ENCODE peak calls at places on chromosomes 7 and 10, in four cellular contexts. One of them, this sample, is unnamed.

GRCh38 chr7:21305455-21306235 is 122.2 kb upstream of the SP4 start:
- DNase-seq in mammary epithelial cell: peak
- DNase-seq in activated T-cell treated with anti-CD3 and anti-CD28 coated beads for 1 hour: no peak
- DNase-seq in HEK293T: no peak
- DNase-seq in this sample: no peak

GRCh38 chr10:33330543-33331019 is 3.9 kb downstream of the NRP1 start:
- DNase-seq in mammary epithelial cell: peak
- DNase-seq in activated T-cell treated with anti-CD3 and anti-CD28 coated beads for 1 hour: peak
- DNase-seq in HEK293T: peak
- DNase-seq in this sample: peak

GRCh38 chr10:110376021-110376773 is 71.5 kb upstream of the SMNDC1 start:
- DNase-seq in mammary epithelial cell: no peak
- DNase-seq in activated T-cell treated with anti-CD3 and anti-CD28 coated beads for 1 hour: no peak
- DNase-seq in HEK293T: no peak
- DNase-seq in this sample: no peak

GRCh38 chr7:33981221-33981620 is 75.9 kb downstream of the BMPER start:
- DNase-seq in mammary epithelial cell: no peak
- DNase-seq in activated T-cell treated with anti-CD3 and anti-CD28 coated beads for 1 hour: no peak
- DNase-seq in HEK293T: no peak
- DNase-seq in this sample: no peak

GRCh38 chr10:22805304-22805703 is 90.9 kb upstream of the PIP4K2A start:
- DNase-seq in mammary epithelial cell: no peak
- DNase-seq in activated T-cell treated with anti-CD3 and anti-CD28 coated beads for 1 hour: no peak
- DNase-seq in HEK293T: no peak
- DNase-seq in this sample: no peak

GRCh38 chr10:42836771-42837468 is 54.3 kb downstream of the BMS1 start:
- DNase-seq in mammary epithelial cell: peak
- DNase-seq in activated T-cell treated with anti-CD3 and anti-CD28 coated beads for 1 hour: no peak
- DNase-seq in HEK293T: no peak
- DNase-seq in this sample: no peak

GRCh38 chr10:652226-652625 is 37.2 kb downstream of the DIP2C start:
- DNase-seq in mammary epithelial cell: no peak
- DNase-seq in activated T-cell treated with anti-CD3 and anti-CD28 coated beads for 1 hour: no peak
- DNase-seq in HEK293T: no peak
- DNase-seq in this sample: no peak

GRCh38 chr10:80204193-80204714 is 1.1 kb downstream of the ANXA11 start:
- DNase-seq in mammary epithelial cell: peak
- DNase-seq in activated T-cell treated with anti-CD3 and anti-CD28 coated beads for 1 hour: no peak
- DNase-seq in HEK293T: no peak
- DNase-seq in this sample: no peak

GRCh38 chr10:54203426-54203825 is 597.6 kb downstream of the PCDH15 start:
- DNase-seq in mammary epithelial cell: no peak
- DNase-seq in activated T-cell treated with anti-CD3 and anti-CD28 coated beads for 1 hour: no peak
- DNase-seq in HEK293T: no peak
- DNase-seq in this sample: no peak

GRCh38 chr10:104076743-104077160 is 8.9 kb downstream of the COL17A1 start:
- DNase-seq in mammary epithelial cell: no peak
- DNase-seq in activated T-cell treated with anti-CD3 and anti-CD28 coated beads for 1 hour: no peak
- DNase-seq in HEK293T: peak
- DNase-seq in this sample: peak

GRCh38 chr10:104580774-104581675 is 60.1 kb upstream of the SORCS3 start:
- DNase-seq in mammary epithelial cell: peak
- DNase-seq in activated T-cell treated with anti-CD3 and anti-CD28 coated beads for 1 hour: peak
- DNase-seq in HEK293T: peak
- DNase-seq in this sample: peak

GRCh38 chr10:77160679-77161078 is 476.9 kb downstream of the KCNMA1 start:
- DNase-seq in mammary epithelial cell: peak
- DNase-seq in activated T-cell treated with anti-CD3 and anti-CD28 coated beads for 1 hour: no peak
- DNase-seq in HEK293T: no peak
- DNase-seq in this sample: no peak

GRCh38 chr7:135929692-135930091 is 47.5 kb downstream of the MTPN start:
- DNase-seq in mammary epithelial cell: no peak
- DNase-seq in activated T-cell treated with anti-CD3 and anti-CD28 coated beads for 1 hour: no peak
- DNase-seq in HEK293T: no peak
- DNase-seq in this sample: no peak

GRCh38 chr7:128814496-128814895 is 15.7 kb upstream of the FLNC start:
- DNase-seq in mammary epithelial cell: no peak
- DNase-seq in activated T-cell treated with anti-CD3 and anti-CD28 coated beads for 1 hour: no peak
- DNase-seq in HEK293T: no peak
- DNase-seq in this sample: no peak

GRCh38 chr7:95718556-95719410 is 53.6 kb upstream of the DYNC1I1 start:
- DNase-seq in mammary epithelial cell: no peak
- DNase-seq in activated T-cell treated with anti-CD3 and anti-CD28 coated beads for 1 hour: no peak
- DNase-seq in HEK293T: peak
- DNase-seq in this sample: no peak

GRCh38 chr10:130036296-130037065 is 72.4 kb upstream of the EBF3 start:
- DNase-seq in mammary epithelial cell: no peak
- DNase-seq in activated T-cell treated with anti-CD3 and anti-CD28 coated beads for 1 hour: no peak
- DNase-seq in HEK293T: no peak
- DNase-seq in this sample: no peak

GRCh38 chr7:7479275-7479674 is 56.4 kb downstream of the COL28A1 start:
- DNase-seq in mammary epithelial cell: no peak
- DNase-seq in activated T-cell treated with anti-CD3 and anti-CD28 coated beads for 1 hour: no peak
- DNase-seq in HEK293T: no peak
- DNase-seq in this sample: no peak

GRCh38 chr10:72085166-72085565 is 3.2 kb downstream of the SPOCK2 start:
- DNase-seq in mammary epithelial cell: no peak
- DNase-seq in activated T-cell treated with anti-CD3 and anti-CD28 coated beads for 1 hour: no peak
- DNase-seq in HEK293T: no peak
- DNase-seq in this sample: no peak

GRCh38 chr10:125928928-125929585 is 32.7 kb downstream of the FANK1 start:
- DNase-seq in mammary epithelial cell: no peak
- DNase-seq in activated T-cell treated with anti-CD3 and anti-CD28 coated beads for 1 hour: no peak
- DNase-seq in HEK293T: no peak
- DNase-seq in this sample: no peak

GRCh38 chr7:4439444-4439843 is 242.7 kb upstream of the FOXK1 start:
- DNase-seq in mammary epithelial cell: no peak
- DNase-seq in activated T-cell treated with anti-CD3 and anti-CD28 coated beads for 1 hour: no peak
- DNase-seq in HEK293T: no peak
- DNase-seq in this sample: no peak

GRCh38 chr7:3234051-3234450 is 67.0 kb upstream of the SDK1 start:
- DNase-seq in mammary epithelial cell: no peak
- DNase-seq in activated T-cell treated with anti-CD3 and anti-CD28 coated beads for 1 hour: no peak
- DNase-seq in HEK293T: no peak
- DNase-seq in this sample: no peak

GRCh38 chr7:139479620-139480019 is 3.9 kb downstream of the KLRG2 start:
- DNase-seq in mammary epithelial cell: no peak
- DNase-seq in activated T-cell treated with anti-CD3 and anti-CD28 coated beads for 1 hour: no peak
- DNase-seq in HEK293T: no peak
- DNase-seq in this sample: no peak

GRCh38 chr10:8048281-8049008 is 6.0 kb upstream of the GATA3 start:
- DNase-seq in mammary epithelial cell: no peak
- DNase-seq in activated T-cell treated with anti-CD3 and anti-CD28 coated beads for 1 hour: no peak
- DNase-seq in HEK293T: no peak
- DNase-seq in this sample: no peak

GRCh38 chr7:4140933-4141332 is 541.2 kb upstream of the FOXK1 start:
- DNase-seq in mammary epithelial cell: no peak
- DNase-seq in activated T-cell treated with anti-CD3 and anti-CD28 coated beads for 1 hour: no peak
- DNase-seq in HEK293T: no peak
- DNase-seq in this sample: no peak

GRCh38 chr10:114663631-114664030 is 5.6 kb upstream of the ABLIM1 start:
- DNase-seq in mammary epithelial cell: no peak
- DNase-seq in activated T-cell treated with anti-CD3 and anti-CD28 coated beads for 1 hour: no peak
- DNase-seq in HEK293T: no peak
- DNase-seq in this sample: no peak

GRCh38 chr7:26593405-26593804 is 271.0 kb downstream of the SKAP2 start:
- DNase-seq in mammary epithelial cell: no peak
- DNase-seq in activated T-cell treated with anti-CD3 and anti-CD28 coated beads for 1 hour: no peak
- DNase-seq in HEK293T: no peak
- DNase-seq in this sample: no peak

GRCh38 chr10:63264852-63265617 is 131.9 kb downstream of the NRBF2 start:
- DNase-seq in mammary epithelial cell: peak
- DNase-seq in activated T-cell treated with anti-CD3 and anti-CD28 coated beads for 1 hour: no peak
- DNase-seq in HEK293T: peak
- DNase-seq in this sample: no peak

GRCh38 chr10:102065561-102066420 is 642 bp downstream of the HPS6 start:
- DNase-seq in mammary epithelial cell: peak
- DNase-seq in activated T-cell treated with anti-CD3 and anti-CD28 coated beads for 1 hour: no peak
- DNase-seq in HEK293T: peak
- DNase-seq in this sample: no peak

GRCh38 chr7:100430450-100431285 is 1.0 kb downstream of the MEPCE start:
- DNase-seq in mammary epithelial cell: no peak
- DNase-seq in activated T-cell treated with anti-CD3 and anti-CD28 coated beads for 1 hour: no peak
- DNase-seq in HEK293T: no peak
- DNase-seq in this sample: no peak

GRCh38 chr7:139682136-139683013 is 95.4 kb downstream of the HIPK2 start:
- DNase-seq in mammary epithelial cell: peak
- DNase-seq in activated T-cell treated with anti-CD3 and anti-CD28 coated beads for 1 hour: no peak
- DNase-seq in HEK293T: no peak
- DNase-seq in this sample: no peak

GRCh38 chr10:95536017-95536416 is 25.2 kb downstream of the SORBS1 start:
- DNase-seq in mammary epithelial cell: no peak
- DNase-seq in activated T-cell treated with anti-CD3 and anti-CD28 coated beads for 1 hour: no peak
- DNase-seq in HEK293T: no peak
- DNase-seq in this sample: no peak

This sample was measured in iPS DF 19.7.